ENCODE peak calls at places on chromosomes 7 and 10, in four cellular contexts. V is K562, S is HepG2, R is GM12878. T is an unnamed sample.

GRCh38 chr10:112958275-112958995 is 8.4 kb downstream of the TCF7L2 start:
- DNase-seq in S (no peak), V (no peak), R (no peak), T (peak)

GRCh38 chr10:60733189-60733815 is 45.0 kb upstream of the CDK1 start:
- DNase-seq in R (no peak), S (no peak), V (no peak), T (no peak)

GRCh38 chr10:103548006-103548405 is 54.5 kb downstream of the NEURL1 start:
- DNase-seq in R (no peak), V (no peak), S (no peak), T (no peak)

GRCh38 chr10:99304027-99304856 is 24.9 kb upstream of the CNNM1 start:
- DNase-seq in V (no peak), S (peak), R (no peak), T (no peak)

GRCh38 chr7:137962875-137963507 is 38.9 kb downstream of the CREB3L2 start:
- DNase-seq in V (peak), R (no peak), S (no peak), T (no peak)

GRCh38 chr10:77626266-77626935 is 11.2 kb downstream of the KCNMA1 start:
- DNase-seq in S (no peak), R (no peak), V (no peak), T (no peak)

GRCh38 chr7:132516042-132516840 is 60.0 kb downstream of the PLXNA4 start:
- DNase-seq in S (peak), R (no peak), V (no peak), T (peak)

GRCh38 chr7:7424151-7424873 is 111.4 kb downstream of the COL28A1 start:
- DNase-seq in R (peak), S (peak), V (peak), T (peak)

GRCh38 chr7:99730992-99731391 is 4.0 kb downstream of the CYP3A7 start:
- DNase-seq in R (no peak), V (no peak), S (no peak), T (no peak)

GRCh38 chr7:99728615-99729014 is 6.4 kb downstream of the CYP3A7 start:
- DNase-seq in S (no peak), V (no peak), R (no peak), T (no peak)

GRCh38 chr7:99729501-99730261 is 5.3 kb downstream of the CYP3A7 start:
- DNase-seq in S (peak), V (no peak), R (no peak), T (no peak)

GRCh38 chr7:99731638-99732374 is 3.2 kb downstream of the CYP3A7 start:
- DNase-seq in R (no peak), V (no peak), S (no peak), T (no peak)

DNA sequence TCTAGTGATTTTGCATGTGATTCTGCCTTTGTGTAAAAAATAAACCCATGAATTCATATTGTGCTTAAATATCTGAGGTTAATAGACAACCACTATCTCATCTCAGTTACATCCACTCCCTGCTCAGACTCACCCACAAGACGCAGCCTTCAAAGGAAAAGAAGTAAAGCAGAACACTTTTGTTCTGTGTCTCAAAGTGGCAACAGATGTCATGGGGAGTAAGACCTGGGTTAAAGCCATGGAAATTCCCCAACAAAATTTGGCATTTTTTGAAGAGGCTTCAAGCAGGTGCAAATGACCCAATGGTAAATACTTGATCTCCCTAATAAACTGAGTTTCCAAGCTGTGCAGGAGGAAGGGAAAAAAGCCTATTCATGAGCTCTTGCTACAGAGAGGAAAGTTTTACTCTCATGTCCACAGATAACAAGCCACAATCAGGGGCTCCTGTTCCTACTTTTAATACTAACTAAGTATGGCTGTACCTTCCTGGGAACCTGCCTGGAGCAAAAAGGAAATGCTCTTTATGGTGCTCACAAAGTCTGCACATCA is 4.7 kb downstream of the CYP3A7 start:
- DNase-seq in V (no peak), R (no peak), S (peak), T (no peak)
- TF ChIP-seq CTCF in V (no peak), R (no peak), S (no peak), T (no peak)

GRCh38 chr10:93612237-93612636 is at the start of gene PDE6C:
- DNase-seq in V (no peak), R (no peak), S (no peak), T (no peak)
- H2AFZ ChIP-seq in V (no peak), R (no peak), S (no peak), T (no peak)

DNA sequence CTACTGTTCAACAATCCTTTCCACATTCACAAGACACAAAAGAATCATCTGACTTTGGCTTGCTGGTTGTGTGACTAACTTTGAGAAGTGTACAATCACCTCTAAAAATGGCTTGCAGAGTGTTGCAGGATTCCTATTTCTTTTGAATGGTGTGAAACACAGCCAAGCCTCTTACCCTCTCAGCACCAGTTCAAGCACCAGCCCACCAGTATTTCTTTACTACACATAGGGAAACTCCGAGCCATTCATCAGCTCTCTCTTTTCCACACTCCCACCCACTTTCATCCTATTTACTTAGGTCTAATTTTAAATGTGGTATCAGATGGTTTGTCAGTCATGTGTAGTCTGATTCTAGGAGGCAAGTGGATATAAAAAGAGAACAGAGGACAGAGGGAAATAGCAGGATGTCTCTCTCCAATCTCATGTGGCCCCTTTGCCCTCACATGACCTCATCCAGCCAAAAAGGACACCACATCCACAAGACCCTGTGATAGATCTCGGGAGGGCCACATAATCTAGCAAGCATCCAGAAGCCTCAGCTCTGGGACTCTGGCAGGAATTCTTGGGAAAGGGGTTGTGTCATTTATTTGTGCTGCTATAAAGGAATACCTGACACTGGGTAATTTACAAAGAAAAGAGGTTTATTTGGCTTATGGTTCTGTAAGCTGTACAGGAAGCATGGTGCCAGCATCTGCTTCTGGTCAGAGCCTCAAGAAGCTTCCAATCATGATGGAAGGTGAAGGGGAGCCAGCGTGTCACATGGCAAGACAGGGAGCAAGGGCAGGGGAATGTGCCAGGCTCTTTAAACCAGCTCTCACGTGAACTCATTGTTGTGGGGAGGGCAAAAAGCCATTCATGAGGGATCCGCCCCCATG is 66.8 kb upstream of the NEBL start:
- DNase-seq in R (no peak), S (no peak), V (no peak), T (no peak)
- TF ChIP-seq BHLHE40 in R (no peak), S (no peak), V (no peak), T (no peak)

DNA sequence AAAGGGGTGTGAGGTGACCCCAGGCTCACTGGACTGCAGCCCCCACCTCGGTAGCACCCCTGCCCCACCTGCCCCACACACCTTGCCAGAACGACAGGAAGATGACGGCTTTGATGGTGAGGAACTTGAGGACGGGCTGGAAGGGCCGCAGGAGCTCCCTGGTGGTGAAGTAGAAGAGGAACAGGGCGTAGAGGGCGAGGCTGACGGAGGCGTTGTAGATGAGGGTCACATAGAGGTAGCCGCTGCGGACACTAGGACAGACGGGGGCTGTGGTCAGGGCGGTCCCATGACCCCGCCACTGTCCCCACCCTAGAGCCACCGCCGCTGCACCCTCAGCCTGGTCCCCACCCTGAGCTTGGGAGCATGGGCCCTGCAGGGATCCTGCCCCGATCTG is 7.6 kb downstream of the TMEM184A start:
- DNase-seq in V (peak), S (no peak), R (no peak), T (no peak)
- TF ChIP-seq CTCF in V (peak), S (no peak), R (peak), T (no peak)

GRCh38 chr7:78254397-78255055 is 456.0 kb downstream of the PHTF2 start:
- DNase-seq in V (no peak), R (no peak), S (no peak), T (no peak)

GRCh38 chr7:78247910-78248689 is 449.5 kb downstream of the PHTF2 start:
- DNase-seq in V (no peak), S (no peak), R (no peak), T (no peak)

GRCh38 chr7:78248867-78249266 is 450.3 kb downstream of the PHTF2 start:
- DNase-seq in V (no peak), R (no peak), S (no peak), T (no peak)

DNA sequence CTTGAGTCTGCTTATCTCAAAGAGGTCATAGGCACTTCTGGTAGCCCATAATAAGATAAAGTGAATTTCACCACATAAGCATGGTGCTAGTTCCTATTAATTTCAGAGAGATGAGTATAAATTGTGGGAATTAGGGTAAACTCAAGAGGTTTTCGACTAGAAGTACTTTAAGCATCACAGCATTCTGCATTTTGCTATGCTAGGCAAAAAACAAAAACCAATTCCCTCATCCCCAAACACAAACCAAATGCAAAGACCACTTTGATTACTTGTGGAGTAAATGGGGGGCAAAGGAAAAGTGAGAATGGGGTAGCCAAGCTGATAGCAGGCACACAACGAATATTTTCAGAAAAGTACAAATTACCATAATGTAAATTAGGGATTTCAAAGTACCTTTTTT is 455.3 kb downstream of the PHTF2 start:
- DNase-seq in S (no peak), V (no peak), R (no peak), T (no peak)
- H2AFZ ChIP-seq in S (no peak), V (no peak), R (no peak), T (no peak)

GRCh38 chr7:71131256-71131752 is 640 bp upstream of the GALNT17 start:
- DNase-seq in R (no peak), V (no peak), S (no peak), T (no peak)

GRCh38 chr7:71132521-71133231 is 732 bp downstream of the GALNT17 start:
- DNase-seq in V (no peak), S (no peak), R (no peak), T (no peak)

GRCh38 chr7:71131753-71132520 is at the start of gene GALNT17:
- DNase-seq in S (no peak), V (no peak), R (no peak), T (no peak)

GRCh38 chr7:71135663-71136062 is 3.7 kb downstream of the GALNT17 start:
- DNase-seq in V (no peak), S (no peak), R (no peak), T (no peak)

DNA sequence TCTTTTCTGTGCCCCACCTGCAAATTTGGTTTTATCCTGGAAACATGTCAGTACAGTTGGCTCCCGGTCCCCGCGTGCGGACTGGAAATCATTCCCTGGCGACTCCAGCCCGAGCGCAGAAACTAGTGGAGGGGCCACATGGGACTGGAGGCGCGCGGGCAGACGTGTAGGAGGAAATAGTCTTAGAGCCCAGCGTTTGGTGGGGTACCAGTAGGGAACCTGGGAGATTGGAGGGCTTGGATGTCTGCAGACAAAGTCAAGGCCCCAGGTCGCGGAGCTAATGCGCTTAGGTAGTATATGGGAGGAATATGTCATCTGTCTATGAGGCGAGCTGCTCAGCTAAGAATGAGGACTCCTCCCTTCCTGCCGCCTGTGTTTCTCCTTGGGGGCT is 1.3 kb downstream of the GALNT17 start:
- DNase-seq in V (no peak), R (no peak), S (no peak), T (no peak)
- TF ChIP-seq BHLHE40 in V (no peak), R (no peak), S (no peak), T (no peak)

GRCh38 chr10:48447356-48448215 is 141.1 kb downstream of the MAPK8 start:
- DNase-seq in V (no peak), S (no peak), R (no peak), T (no peak)

GRCh38 chr10:48449501-48450232 is 143.2 kb downstream of the MAPK8 start:
- DNase-seq in S (no peak), V (no peak), R (no peak), T (no peak)

GRCh38 chr10:48446785-48447184 is 140.3 kb downstream of the MAPK8 start:
- DNase-seq in V (no peak), R (no peak), S (no peak), T (no peak)

GRCh38 chr10:48450233-48450810 is 143.8 kb downstream of the MAPK8 start:
- DNase-seq in S (no peak), R (no peak), V (no peak), T (no peak)

GRCh38 chr10:48448796-48449195 is 142.3 kb downstream of the MAPK8 start:
- DNase-seq in V (no peak), R (no peak), S (no peak), T (peak)
- TF ChIP-seq CTCF in V (no peak), R (no peak), S (no peak), T (no peak)